ENCODE peak calls at places on chromosomes 5 and 9, in six cellular contexts. G is neuronal stem cell, V is H1, Z is IMR-90, J is mesenchymal stem cell, I is trophoblast cell. W is an unnamed sample. For H3K4me1, the result is how much of the 10 kb centered on the place peaks cover.

GRCh38 chr5:38500861-38501260 is 55.6 kb downstream of the LIFR start:
- DNase-seq in G (no peak), V (no peak), Z (peak), J (peak), I (no peak), W (peak)

GRCh38 chr9:4994166-4994890 is 9.3 kb downstream of the JAK2 start:
- DNase-seq in G (no peak), V (no peak), Z (no peak), J (no peak), I (no peak), W (peak)

GRCh38 chr5:152364899-152365298 is 40.2 kb downstream of the NMUR2 start:
- DNase-seq in G (no peak), V (no peak), Z (no peak), J (no peak), I (no peak), W (no peak)

GRCh38 chr5:102628449-102629175 is 126.5 kb upstream of the PAM start:
- DNase-seq in G (no peak), V (no peak), Z (peak), J (peak), I (peak), W (no peak)

GRCh38 chr5:102922839-102923477 is 167.9 kb downstream of the PAM start:
- DNase-seq in G (no peak), V (no peak), Z (no peak), J (peak), I (no peak), W (no peak)

GRCh38 chr9:128103589-128103962 is 24.0 kb downstream of the PTGES2 start:
- DNase-seq in G (no peak), V (peak), Z (no peak), J (no peak), I (peak), W (peak)

GRCh38 chr9:2621678-2622360 is at the start of gene VLDLR:
- DNase-seq in G (peak), V (peak), Z (peak), J (peak), I (peak), W (peak)

GRCh38 chr9:137759117-137759516 is 118.5 kb upstream of the CACNA1B start:
- DNase-seq in G (no peak), V (no peak), Z (no peak), J (no peak), I (no peak), W (no peak)

GRCh38 chr5:160467555-160468418 is 46.1 kb downstream of the PTTG1 start:
- DNase-seq in G (no peak), V (peak), Z (peak), J (peak), I (peak), W (no peak)

GRCh38 chr9:120712539-120713031 is 1.7 kb downstream of the MEGF9 start:
- DNase-seq in G (no peak), V (no peak), Z (no peak), J (no peak), I (no peak), W (no peak)

GRCh38 chr5:109692852-109693251 is 3.1 kb downstream of the MAN2A1 start:
- DNase-seq in G (no peak), V (no peak), Z (no peak), J (no peak), I (peak), W (no peak)

DNA sequence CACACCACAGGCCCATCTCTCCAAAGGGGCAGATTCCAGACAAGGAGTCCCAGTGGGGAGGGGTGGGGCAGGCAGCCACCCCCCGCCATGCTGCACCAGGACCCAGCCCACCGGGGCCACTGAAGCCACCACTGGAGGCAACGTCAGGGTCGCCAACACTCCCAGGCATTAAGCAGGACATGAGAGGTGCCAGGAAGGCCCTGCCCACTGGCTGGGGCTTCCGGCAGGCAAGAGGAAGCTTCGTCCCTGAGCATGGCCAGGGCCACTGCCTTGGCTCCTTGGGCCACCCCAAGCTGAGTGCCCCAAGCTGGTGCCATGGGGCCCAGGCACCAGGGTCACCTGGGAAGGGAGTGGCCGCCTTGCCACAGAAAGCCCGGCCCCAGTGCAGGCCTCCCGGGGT is 17.5 kb downstream of the KCNT1 start:
- DNase-seq in G (no peak), V (no peak), Z (no peak), J (no peak), I (no peak), W (no peak)
- H3K4me1 ChIP-seq in G (under half), V (under half), Z (under half), J (under half), I (under half), W (under half)

DNA sequence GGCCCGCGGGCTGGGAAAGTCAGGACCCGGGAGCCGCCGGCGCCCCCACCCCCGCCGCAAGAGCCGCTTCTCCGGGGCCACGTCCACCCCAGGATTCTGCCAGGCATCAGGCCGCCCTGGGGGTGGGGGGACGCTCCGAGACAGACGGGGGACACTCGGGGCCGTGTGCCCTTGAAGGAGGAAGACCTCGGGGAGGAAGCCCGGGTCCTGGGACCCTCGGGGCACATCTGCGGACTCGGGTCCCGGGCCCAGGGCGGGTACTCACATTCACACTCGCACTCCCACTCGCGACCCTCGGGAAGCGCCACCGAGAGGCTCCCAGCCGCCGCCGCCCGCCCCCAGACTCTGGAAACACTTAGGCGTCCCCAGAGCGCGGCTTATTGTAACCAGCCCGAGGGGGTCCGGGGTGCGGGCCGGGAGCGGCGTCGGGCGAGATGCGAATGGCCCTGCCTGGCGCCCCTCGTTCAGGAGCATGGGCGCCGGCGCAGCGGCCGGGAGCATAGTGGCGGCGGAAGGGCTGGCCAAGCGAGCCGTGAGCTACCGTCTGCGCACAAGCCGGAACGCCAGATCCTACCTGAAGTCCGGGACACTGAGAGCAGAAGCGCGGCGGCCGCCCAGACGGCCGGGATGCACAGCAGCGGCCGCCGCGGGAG is 609 bp downstream of the ROR2 start:
- DNase-seq in G (peak), V (peak), Z (no peak), J (peak), I (no peak), W (no peak)
- H3K4me3 ChIP-seq in G (peak), V (peak), Z (peak), J (peak), I (peak), W (peak)

GRCh38 chr5:40823459-40823858 is 11.6 kb downstream of the RPL37 start:
- DNase-seq in G (no peak), V (no peak), Z (no peak), J (no peak), I (no peak), W (peak)
- H3K4ac ChIP-seq in G (no peak), V (no peak), Z (no peak), J (no peak), I (no peak), W (no peak)

GRCh38 chr5:65728219-65728618 is 6.2 kb downstream of the NLN start:
- DNase-seq in G (no peak), V (no peak), Z (no peak), J (no peak), I (no peak), W (no peak)
- H3K4me1 ChIP-seq in G (under half), V (under half), Z (under half), J (under half), I (under half), W (under half)

GRCh38 chr5:67111779-67112178 is 84.8 kb downstream of the CD180 start:
- DNase-seq in G (no peak), V (no peak), Z (no peak), J (no peak), I (no peak), W (no peak)
- H3K4me3 ChIP-seq in G (no peak), V (no peak), Z (no peak), J (no peak), I (no peak), W (no peak)

GRCh38 chr5:50445281-50445949 is 4.3 kb upstream of the EMB start:
- DNase-seq in G (no peak), V (no peak), Z (no peak), J (no peak), I (no peak), W (no peak)

GRCh38 chr5:50441479-50441815 is 359 bp upstream of the EMB start:
- DNase-seq in G (no peak), V (no peak), Z (no peak), J (no peak), I (no peak), W (no peak)

GRCh38 chr5:50435131-50435530 is 6.0 kb downstream of the EMB start:
- DNase-seq in G (no peak), V (no peak), Z (no peak), J (no peak), I (no peak), W (no peak)

GRCh38 chr5:50439221-50439620 is 1.9 kb downstream of the EMB start:
- DNase-seq in G (no peak), V (no peak), Z (no peak), J (no peak), I (no peak), W (no peak)

GRCh38 chr5:50440651-50441478 is at the start of gene EMB:
- DNase-seq in G (peak), V (peak), Z (no peak), J (peak), I (peak), W (peak)
- H3K4ac ChIP-seq in G (no peak), V (no peak), Z (no peak), J (no peak), I (peak), W (peak)

DNA sequence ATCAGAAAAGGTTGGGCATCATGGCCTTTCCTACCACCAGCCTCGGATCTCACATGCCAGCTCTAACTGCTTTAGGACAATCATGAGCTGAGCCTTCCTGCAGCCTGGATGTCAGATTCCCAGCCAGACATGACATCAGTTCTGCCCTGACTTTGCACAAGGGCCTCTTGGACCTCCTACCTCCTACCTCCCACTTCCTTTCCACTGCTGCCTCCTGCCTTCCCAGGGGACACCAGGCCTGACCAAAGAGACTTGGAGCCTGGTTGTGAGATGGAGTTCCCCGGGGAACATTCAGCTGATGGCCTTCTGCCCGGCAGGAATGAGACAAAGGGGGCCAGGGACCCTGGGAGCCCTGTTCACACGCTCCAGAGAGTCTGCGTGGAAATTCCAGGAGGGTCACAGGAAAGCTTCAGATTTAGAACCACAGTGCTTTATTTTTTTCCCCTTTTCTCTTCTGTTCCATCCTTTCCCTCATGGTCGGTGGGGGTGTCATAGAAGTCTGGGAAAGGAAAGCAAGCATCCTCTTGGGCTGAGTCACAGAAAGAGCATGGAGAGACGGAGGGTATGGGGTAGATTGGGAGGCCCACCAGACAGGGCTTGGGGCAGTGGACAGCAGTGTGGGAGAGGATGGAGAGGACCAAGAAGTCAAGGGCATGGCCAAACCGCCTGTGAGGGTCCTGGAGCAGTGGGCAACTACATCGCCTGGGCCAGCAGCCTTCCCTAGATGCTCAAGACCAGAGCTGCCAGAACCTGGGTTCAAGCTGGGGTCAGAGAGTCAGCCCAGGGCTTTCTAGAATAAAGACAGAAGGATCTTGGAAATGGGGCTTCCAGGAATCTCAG is 35.5 kb upstream of the IL17B start:
- DNase-seq in G (no peak), V (no peak), Z (peak), J (peak), I (no peak), W (peak)
- H3K4me1 ChIP-seq in G (under half), V (under half), Z (half or more), J (half or more), I (under half), W (under half)

DNA sequence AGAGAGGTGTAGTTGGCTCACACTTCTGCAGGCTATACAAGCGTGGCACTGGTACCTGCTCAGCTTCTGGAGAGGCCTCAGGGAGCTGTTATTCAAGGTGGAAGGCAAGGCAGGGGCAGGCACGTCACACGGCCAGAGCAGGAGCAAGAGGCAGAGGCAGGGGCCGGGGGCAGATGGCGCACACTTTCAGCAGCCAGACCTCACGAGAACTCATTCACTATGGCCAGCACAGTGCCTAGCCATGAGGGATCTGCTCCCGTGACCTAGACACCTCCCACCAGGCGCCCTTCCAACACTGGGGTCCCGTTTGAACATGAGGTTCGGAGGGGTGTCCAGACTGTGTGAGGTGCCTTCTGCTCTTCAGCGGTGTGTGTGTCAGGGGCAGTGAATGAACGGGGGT is 71.0 kb upstream of the FCN1 start:
- DNase-seq in G (no peak), V (no peak), Z (no peak), J (no peak), I (no peak), W (no peak)
- H3K4me3 ChIP-seq in G (no peak), V (no peak), Z (no peak), J (no peak), I (no peak), W (no peak)

GRCh38 chr9:118364266-118365075 is 660.3 kb downstream of the TLR4 start:
- DNase-seq in G (no peak), V (no peak), Z (no peak), J (no peak), I (no peak), W (no peak)
- H3K4ac ChIP-seq in G (no peak), V (no peak), Z (no peak), J (no peak), I (no peak), W (no peak)